ENCODE peak calls at places on chromosomes 6 and 20, in nine cellular contexts. C, D, A, S, K, O, T, M and Z are unnamed samples.

GRCh38 chr20:40743172-40743775 is 54.2 kb upstream of the MAFB start:
- DNase-seq in C (no peak), D (no peak), A (no peak), S (no peak), K (no peak), O (no peak), T (no peak), M (no peak), Z (no peak)

GRCh38 chr6:121670511-121670910 is 235.1 kb downstream of the GJA1 start:
- DNase-seq in C (no peak), D (no peak), A (no peak), S (no peak), K (no peak), O (no peak), T (no peak), M (no peak), Z (no peak)

GRCh38 chr6:35808688-35809087 is 3.5 kb downstream of the LHFPL5 start:
- DNase-seq in C (peak; percentile 89), D (no peak), A (no peak), S (no peak), K (no peak), O (no peak), T (no peak), M (no peak), Z (no peak)

GRCh38 chr6:146433881-146434741 is 109.5 kb upstream of the RAB32 start:
- DNase-seq in C (no peak), D (no peak), A (no peak), S (no peak), K (no peak), O (peak; percentile 9), T (no peak), M (no peak), Z (no peak)

GRCh38 chr20:6709865-6710595 is 57.5 kb upstream of the BMP2 start:
- DNase-seq in C (no peak), D (no peak), A (no peak), S (no peak), K (no peak), O (no peak), T (no peak), M (no peak), Z (no peak)

GRCh38 chr6:132401120-132401940 is at the start of gene MOXD1:
- DNase-seq in C (peak; percentile 25), D (peak; percentile 78), A (peak; percentile 41), S (peak; percentile 51), K (peak; percentile 32), O (peak; percentile 29), T (no peak), M (no peak), Z (no peak)

GRCh38 chr20:3716195-3716834 is 3.9 kb upstream of the SIGLEC1 start:
- DNase-seq in C (peak; percentile 5), D (peak; percentile 37), A (peak; percentile 48), S (peak; percentile 51), K (no peak), O (no peak), T (no peak), M (peak; percentile 25), Z (no peak)

GRCh38 chr6:9168669-9169068 is 733.3 kb upstream of the SLC35B3 start:
- DNase-seq in C (no peak), D (no peak), A (no peak), S (no peak), K (no peak), O (no peak), T (no peak), M (no peak), Z (no peak)

GRCh38 chr20:49132995-49133451 is 55.1 kb downstream of the STAU1 start:
- DNase-seq in C (peak; percentile 34), D (peak; percentile 72), A (no peak), S (peak; percentile 39), K (peak; percentile 43), O (no peak), T (no peak), M (no peak), Z (no peak)